ENCODE peak calls at places on chromosomes 3 and 15, in nine cellular contexts. V, E, P, S, T, Q, Y, R and A are unnamed samples.
A peak's percentile ranks its signal among the peaks of the same experiment; 100 is the strongest.

GRCh38 chr15:75347222-75348033 is 589 bp downstream of the NEIL1 start:
- DNase-seq in V (peak; percentile 51), E (no peak), P (peak; percentile 43), S (peak; percentile 30), T (no peak), Q (peak; percentile 74), Y (peak; percentile 32), R (peak; percentile 75), A (peak; percentile 36)

GRCh38 chr3:78972617-78973301 is 795.0 kb downstream of the ROBO1 start:
- DNase-seq in V (no peak), E (peak; percentile 54), P (no peak), S (no peak), T (no peak), Q (no peak), Y (peak; percentile 67), R (no peak), A (peak; percentile 50)

GRCh38 chr15:57647791-57648130 is 56.1 kb downstream of the MYZAP start:
- DNase-seq in V (no peak), E (no peak), P (no peak), S (peak; percentile 32), T (no peak), Q (peak; percentile 53), Y (no peak), R (no peak), A (peak; percentile 79)

GRCh38 chr15:25241241-25241801 is 197.5 kb downstream of the UBE3A start:
- DNase-seq in V (no peak), E (no peak), P (no peak), S (no peak), T (no peak), Q (no peak), Y (no peak), R (peak; percentile 1), A (no peak)

GRCh38 chr3:41143421-41144031 is 55.8 kb upstream of the CTNNB1 start:
- DNase-seq in V (no peak), E (no peak), P (no peak), S (no peak), T (peak; percentile 23), Q (no peak), Y (no peak), R (no peak), A (no peak)

GRCh38 chr3:79521221-79521848 is 246.5 kb downstream of the ROBO1 start:
- DNase-seq in V (no peak), E (peak; percentile 35), P (no peak), S (peak; percentile 76), T (peak; percentile 21), Q (peak; percentile 61), Y (peak; percentile 84), R (no peak), A (peak; percentile 63)

GRCh38 chr3:161305095-161305991 is 66.0 kb downstream of the SPTSSB start:
- DNase-seq in V (no peak), E (no peak), P (no peak), S (peak; percentile 58), T (peak; percentile 22), Q (no peak), Y (peak; percentile 64), R (no peak), A (peak; percentile 42)

GRCh38 chr15:64247906-64248541 is 85.2 kb upstream of the PPIB start:
- DNase-seq in V (peak; percentile 21), E (peak; percentile 93), P (no peak), S (peak; percentile 96), T (peak; percentile 96), Q (no peak), Y (peak; percentile 87), R (no peak), A (peak; percentile 80)

GRCh38 chr3:113660901-113661300 is 35.5 kb downstream of the USF3 start:
- DNase-seq in V (no peak), E (no peak), P (no peak), S (no peak), T (peak; percentile 5), Q (no peak), Y (no peak), R (no peak), A (no peak)

GRCh38 chr3:195870442-195870841 is 37.9 kb downstream of the TNK2 start:
- DNase-seq in V (no peak), E (no peak), P (no peak), S (no peak), T (no peak), Q (no peak), Y (peak; percentile 94), R (no peak), A (no peak)

GRCh38 chr3:111748132-111748531 is 110.9 kb upstream of the PHLDB2 start:
- DNase-seq in V (no peak), E (no peak), P (no peak), S (no peak), T (no peak), Q (no peak), Y (no peak), R (no peak), A (no peak)

GRCh38 chr15:70156781-70157261 is 59.1 kb upstream of the TLE3 start:
- DNase-seq in V (no peak), E (no peak), P (no peak), S (no peak), T (peak; percentile 56), Q (no peak), Y (peak; percentile 6), R (peak; percentile 61), A (peak; percentile 45)

GRCh38 chr3:143171141-143171651 is 51.6 kb downstream of the CHST2 start:
- DNase-seq in V (no peak), E (no peak), P (no peak), S (peak; percentile 96), T (peak; percentile 35), Q (no peak), Y (no peak), R (no peak), A (no peak)

GRCh38 chr15:58870451-58870850 is 63.0 kb downstream of the SLTM start:
- DNase-seq in V (no peak), E (no peak), P (no peak), S (peak; percentile 53), T (peak; percentile 65), Q (no peak), Y (no peak), R (no peak), A (peak; percentile 41)

GRCh38 chr3:34947849-34948248 is 691.5 kb upstream of the ARPP21 start:
- DNase-seq in V (no peak), E (no peak), P (no peak), S (peak; percentile 67), T (peak; percentile 26), Q (peak; percentile 46), Y (no peak), R (no peak), A (peak; percentile 61)

GRCh38 chr3:195906865-195907729 is 1.3 kb downstream of the TNK2 start:
- DNase-seq in V (peak; percentile 71), E (no peak), P (no peak), S (no peak), T (no peak), Q (no peak), Y (peak; percentile 78), R (peak; percentile 41), A (no peak)

GRCh38 chr3:131526801-131527347 is 24.1 kb upstream of the MRPL3 start:
- DNase-seq in V (no peak), E (peak; percentile 32), P (peak; percentile 61), S (peak; percentile 65), T (peak; percentile 50), Q (peak; percentile 46), Y (peak; percentile 53), R (peak; percentile 66), A (no peak)
- TF ChIP-seq CTCF in V (no peak), E (peak; percentile 68), P (peak; percentile 58), S (peak; percentile 71), T (peak; percentile 55), Q (peak; percentile 71), Y (peak; percentile 52), R (no peak), A (no peak)

DNA sequence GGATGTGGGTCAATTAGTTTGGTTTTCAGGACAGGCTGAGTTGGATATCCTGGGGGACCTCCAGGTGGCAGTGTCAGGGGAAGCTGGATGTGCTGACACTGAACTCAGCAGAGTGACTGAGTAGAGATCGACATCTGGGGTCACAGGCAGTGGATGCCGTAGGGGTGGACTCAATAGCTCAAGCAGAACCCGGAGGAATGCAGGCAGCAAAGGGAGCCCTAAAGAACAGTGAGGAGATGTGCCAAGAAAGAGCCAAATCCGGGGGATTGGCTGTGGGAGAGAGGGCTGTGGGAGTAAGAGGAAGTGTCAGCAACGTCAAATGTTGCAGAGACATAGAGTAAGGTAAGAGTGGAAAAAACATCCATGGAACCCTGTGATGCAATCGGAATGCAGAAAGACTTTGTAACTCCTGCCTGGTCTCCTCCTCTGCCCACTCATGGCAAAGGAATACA is 11.6 kb downstream of the CCR5AS start:
- DNase-seq in V (no peak), E (no peak), P (no peak), S (peak; percentile 71), T (no peak), Q (no peak), Y (no peak), R (no peak), A (no peak)
- TF ChIP-seq CTCF in V (no peak), E (no peak), P (no peak), S (peak; percentile 25), T (no peak), Q (peak; percentile 3), Y (peak; percentile 40), R (no peak), A (no peak)

DNA sequence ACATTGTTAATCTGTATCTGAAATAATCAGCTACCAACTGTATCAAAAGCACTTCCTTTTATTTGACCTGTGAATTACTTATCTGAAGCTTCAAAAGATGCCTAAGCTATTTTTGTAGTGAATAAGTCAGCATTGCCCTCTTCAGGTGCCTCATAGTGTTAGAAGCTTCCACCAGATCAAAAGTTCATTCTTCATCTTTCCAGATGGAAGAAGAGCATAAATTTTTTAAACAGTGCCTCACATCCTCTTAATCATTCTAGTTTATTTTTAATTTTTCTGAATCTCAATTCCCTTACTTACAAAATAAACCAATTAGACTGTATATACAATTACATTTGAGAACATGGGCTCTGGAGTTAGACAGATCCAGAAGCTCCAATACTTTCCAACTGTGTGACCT is 65.0 kb downstream of the MYO5A start:
- DNase-seq in V (no peak), E (no peak), P (no peak), S (peak; percentile 38), T (peak; percentile 17), Q (no peak), Y (peak; percentile 19), R (no peak), A (peak; percentile 9)
- TF ChIP-seq CTCF in V (peak; percentile 12), E (peak; percentile 35), P (no peak), S (peak; percentile 24), T (peak; percentile 23), Q (no peak), Y (peak; percentile 43), R (no peak), A (no peak)

GRCh38 chr15:39367591-39367990 is 213.3 kb upstream of the THBS1 start:
- DNase-seq in V (no peak), E (no peak), P (no peak), S (no peak), T (peak; percentile 81), Q (no peak), Y (no peak), R (no peak), A (no peak)

GRCh38 chr15:39365873-39366272 is 215.0 kb upstream of the THBS1 start:
- DNase-seq in V (no peak), E (no peak), P (no peak), S (no peak), T (no peak), Q (no peak), Y (no peak), R (no peak), A (no peak)

GRCh38 chr15:39365161-39365560 is 215.7 kb upstream of the THBS1 start:
- DNase-seq in V (no peak), E (no peak), P (no peak), S (no peak), T (peak; percentile 91), Q (no peak), Y (no peak), R (no peak), A (peak; percentile 14)

GRCh38 chr15:39364721-39365120 is 216.2 kb upstream of the THBS1 start:
- DNase-seq in V (no peak), E (no peak), P (no peak), S (no peak), T (peak; percentile 28), Q (no peak), Y (no peak), R (no peak), A (no peak)

GRCh38 chr15:39369768-39370167 is 211.1 kb upstream of the THBS1 start:
- DNase-seq in V (no peak), E (no peak), P (no peak), S (no peak), T (no peak), Q (no peak), Y (no peak), R (no peak), A (no peak)
- TF ChIP-seq CTCF in V (no peak), E (no peak), P (no peak), S (no peak), T (no peak), Q (no peak), Y (no peak), R (no peak), A (no peak)